ENCODE peak calls at places on chromosome X, in five cellular contexts. Y is A549, D is SK-N-SH, H is upper lobe of left lung, M is transverse colon. X is an unnamed sample.

GRCh38 chrX:24283122-24283789 is 30.6 kb downstream of the SUPT20HL2 start:
- DNase-seq in Y (no peak), D (no peak), H (no peak), M (no peak), X (no peak)

GRCh38 chrX:116198810-116199209 is 28.3 kb downstream of the AGTR2 start:
- DNase-seq in Y (peak; percentile 1), D (no peak), H (no peak), M (no peak), X (no peak)

GRCh38 chrX:45266456-45266855 is 65.8 kb upstream of the DIPK2B start:
- DNase-seq in Y (no peak), D (no peak), H (no peak), M (no peak), X (no peak)

GRCh38 chrX:134949271-134949670 is 41.5 kb upstream of the SMIM10 start:
- DNase-seq in Y (peak; percentile 67), D (no peak), H (no peak), M (no peak), X (no peak)

GRCh38 chrX:132118361-132118760 is 9.5 kb downstream of the FRMD7 start:
- DNase-seq in Y (no peak), D (no peak), H (no peak), M (no peak), X (no peak)

GRCh38 chrX:68807818-68808217 is 21.0 kb upstream of the EFNB1 start:
- DNase-seq in Y (peak; percentile 48), D (no peak), H (no peak), M (no peak), X (no peak)

GRCh38 chrX:77009691-77010090 is 437.5 kb upstream of the FGF16 start:
- DNase-seq in Y (peak; percentile 15), D (no peak), H (no peak), M (no peak), X (no peak)

GRCh38 chrX:13029831-13030771 is 14.3 kb downstream of the FAM9C start:
- DNase-seq in Y (peak; percentile 77), D (no peak), H (no peak), M (peak; percentile 64), X (no peak)

GRCh38 chrX:35890699-35891098 is 28.8 kb upstream of the CFAP47 start:
- DNase-seq in Y (peak; percentile 79), D (peak; percentile 38), H (no peak), M (peak; percentile 38), X (peak; percentile 48)

GRCh38 chrX:41684940-41685339 is 3.8 kb upstream of the GPR34 start:
- DNase-seq in Y (no peak), D (no peak), H (no peak), M (no peak), X (no peak)

GRCh38 chrX:40146471-40147398 is 49.0 kb upstream of the BCOR start:
- DNase-seq in Y (no peak), D (peak; percentile 65), H (peak; percentile 85), M (no peak), X (no peak)

GRCh38 chrX:19673334-19674040 is 158.2 kb upstream of the MAP3K15 start:
- DNase-seq in Y (peak; percentile 93), D (no peak), H (no peak), M (peak; percentile 35), X (peak; percentile 49)

GRCh38 chrX:121333942-121334341 is 286.5 kb downstream of the GLUD2 start:
- DNase-seq in Y (no peak), D (no peak), H (no peak), M (no peak), X (no peak)

GRCh38 chrX:141969706-141970105 is 66.0 kb downstream of the MAGEC1 start:
- DNase-seq in Y (no peak), D (no peak), H (no peak), M (no peak), X (no peak)

GRCh38 chrX:137166591-137166990 is 132.8 kb upstream of the GPR101 start:
- DNase-seq in Y (no peak), D (peak; percentile 8), H (no peak), M (no peak), X (peak; percentile 42)

GRCh38 chrX:72714471-72714916 is 388 bp upstream of the PHKA1 start:
- DNase-seq in Y (peak; percentile 75), D (peak; percentile 66), H (peak; percentile 61), M (peak; percentile 54), X (peak; percentile 68)

GRCh38 chrX:11309220-11309619 is 16.0 kb downstream of the AMELX start:
- DNase-seq in Y (no peak), D (no peak), H (no peak), M (no peak), X (no peak)

GRCh38 chrX:31420711-31421151 is 348.9 kb upstream of the FTHL17 start:
- DNase-seq in Y (no peak), D (no peak), H (no peak), M (no peak), X (no peak)

GRCh38 chrX:154819771-154820341 is 14.6 kb upstream of the MPP1 start:
- DNase-seq in Y (no peak), D (no peak), H (no peak), M (no peak), X (no peak)

GRCh38 chrX:154822029-154822428 is 12.4 kb downstream of the SMIM9 start:
- DNase-seq in Y (no peak), D (no peak), H (no peak), M (no peak), X (no peak)

GRCh38 chrX:154821523-154821922 is 12.9 kb downstream of the SMIM9 start:
- DNase-seq in Y (no peak), D (no peak), H (no peak), M (no peak), X (no peak)

GRCh38 chrX:154815274-154815818 is 10.1 kb upstream of the MPP1 start:
- DNase-seq in Y (no peak), D (no peak), H (no peak), M (no peak), X (no peak)

GRCh38 chrX:154818916-154819770 is 13.9 kb upstream of the MPP1 start:
- DNase-seq in Y (no peak), D (no peak), H (no peak), M (no peak), X (no peak)
- TF ChIP-seq EP300 in Y (no peak), D (no peak), H (no peak), M (no peak), X (no peak)

DNA sequence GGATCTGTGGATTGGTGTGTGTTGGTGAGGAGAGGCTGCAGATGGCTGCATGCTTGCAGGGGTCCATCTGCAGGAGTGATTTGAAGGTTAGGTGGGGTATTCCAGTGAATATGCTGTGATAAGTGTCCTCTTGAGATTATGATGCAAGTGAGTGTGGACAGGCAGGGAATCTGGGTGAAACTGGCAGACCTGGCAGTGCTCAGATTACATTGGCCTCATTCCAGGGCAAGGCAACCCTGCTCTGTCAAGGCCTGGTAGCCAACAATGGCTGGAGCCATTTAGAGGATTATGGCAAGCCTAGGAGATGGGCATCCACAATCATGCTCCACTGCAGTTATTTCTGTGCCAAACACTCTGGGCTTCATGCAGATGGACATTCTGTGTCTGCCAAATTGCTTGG is 113.9 kb downstream of the RTL3 start:
- DNase-seq in Y (no peak), D (no peak), H (no peak), M (no peak), X (no peak)
- TF ChIP-seq EP300 in Y (no peak), D (no peak), H (no peak), M (no peak), X (no peak)

DNA sequence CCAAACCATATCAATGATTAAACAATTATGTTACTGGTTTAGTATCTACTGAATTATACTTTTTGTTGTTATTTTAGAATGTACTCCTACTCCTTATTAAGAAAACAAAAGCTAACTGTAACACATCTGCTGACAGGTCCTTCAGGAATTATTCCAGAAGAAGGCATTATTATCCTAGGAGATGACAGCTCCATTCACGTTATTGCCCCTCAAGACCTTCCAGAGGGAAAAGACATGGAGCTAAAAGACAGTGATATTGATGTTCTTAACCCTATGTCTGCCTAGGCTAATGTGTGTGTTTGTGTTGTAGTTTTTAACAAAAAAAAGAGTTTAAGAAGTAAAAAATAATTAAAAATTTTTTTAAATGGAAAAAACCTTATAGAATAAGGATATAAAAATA is 206.8 kb upstream of the KLHL4 start:
- DNase-seq in Y (no peak), D (no peak), H (no peak), M (no peak), X (no peak)
- TF ChIP-seq EP300 in Y (no peak), D (no peak), H (no peak), M (no peak), X (no peak)

GRCh38 chrX:154359362-154360154 is 14.9 kb downstream of the FLNA start:
- DNase-seq in Y (no peak), D (no peak), H (no peak), M (no peak), X (no peak)

GRCh38 chrX:154358011-154358410 is 16.4 kb downstream of the FLNA start:
- DNase-seq in Y (no peak), D (no peak), H (no peak), M (no peak), X (no peak)

GRCh38 chrX:154360155-154360713 is 14.2 kb downstream of the FLNA start:
- DNase-seq in Y (no peak), D (no peak), H (peak; percentile 61), M (no peak), X (no peak)

GRCh38 chrX:154357205-154357604 is 17.2 kb downstream of the FLNA start:
- DNase-seq in Y (no peak), D (no peak), H (peak; percentile 79), M (no peak), X (no peak)

GRCh38 chrX:154358829-154359228 is 15.6 kb downstream of the FLNA start:
- DNase-seq in Y (no peak), D (no peak), H (no peak), M (no peak), X (no peak)
- TF ChIP-seq EP300 in Y (no peak), D (no peak), H (no peak), M (no peak), X (no peak)

GRCh38 chrX:318068-318738 is 393 bp downstream of the GTPBP6 start:
- DNase-seq in Y (peak; percentile 99), D (peak; percentile 88), H (no peak), M (peak; percentile 99), X (peak; percentile 99)
- TF ChIP-seq EP300 in Y (no peak), D (no peak), H (no peak), M (no peak), X (no peak)

X was measured in stomach.